ENCODE peak calls at places on chromosomes 6 and 20, in six cellular contexts. N is cardiac fibroblast; J is suprapubic skin; F is CD4-positive, alpha-beta T cell; I is left lung; P is pancreas. U is an unnamed sample.

GRCh38 chr20:38970302-38970701 is 8.2 kb downstream of the DHX35 start:
- DNase-seq in J (no peak), I (no peak), N (peak), P (no peak), F (no peak), U (peak)

GRCh38 chr6:135577059-135577538 is 79.6 kb upstream of the AHI1 start:
- DNase-seq in I (no peak), J (no peak), F (no peak), P (no peak), N (no peak), U (no peak)

GRCh38 chr20:44496976-44497375 is 21.3 kb downstream of the TTPAL start:
- DNase-seq in J (no peak), I (no peak), N (peak), F (no peak), P (no peak), U (peak)

GRCh38 chr6:46104209-46104608 is 25.6 kb upstream of the ENPP4 start:
- DNase-seq in P (no peak), F (no peak), I (no peak), N (no peak), J (no peak), U (no peak)

GRCh38 chr6:126198581-126198980 is 141.3 kb upstream of the CENPW start:
- DNase-seq in F (no peak), N (no peak), I (no peak), J (no peak), P (no peak), U (no peak)

GRCh38 chr6:137848672-137849071 is 18.4 kb upstream of the TNFAIP3 start:
- DNase-seq in F (no peak), N (peak), P (no peak), J (no peak), I (no peak), U (peak)

GRCh38 chr6:53862517-53863457 is 68.0 kb downstream of the LRRC1 start:
- DNase-seq in P (no peak), J (no peak), F (no peak), I (no peak), N (peak), U (peak)

GRCh38 chr6:35234901-35235300 is 21.1 kb downstream of the SCUBE3 start:
- DNase-seq in I (no peak), F (no peak), J (no peak), N (no peak), P (no peak), U (no peak)

GRCh38 chr6:27642744-27643456 is 170.0 kb upstream of the ZNF184 start:
- DNase-seq in I (no peak), P (no peak), F (no peak), N (no peak), J (no peak), U (no peak)

GRCh38 chr6:6654599-6655575 is 66.4 kb downstream of the LY86 start:
- DNase-seq in J (no peak), I (no peak), N (peak), F (no peak), P (no peak), U (no peak)

GRCh38 chr6:142303191-142303564 is 1.4 kb downstream of the ADGRG6 start:
- DNase-seq in F (no peak), P (no peak), I (no peak), N (no peak), J (no peak), U (no peak)

GRCh38 chr6:30752164-30752927 is 8.0 kb upstream of the IER3 start:
- DNase-seq in F (no peak), J (peak), N (peak), P (peak), I (peak), U (peak)

GRCh38 chr6:138428943-138429616 is 25.1 kb downstream of the HEBP2 start:
- DNase-seq in N (peak), P (no peak), I (no peak), J (no peak), F (no peak), U (peak)

GRCh38 chr6:137980777-137981176 is 113.7 kb downstream of the TNFAIP3 start:
- DNase-seq in I (no peak), J (no peak), N (no peak), F (no peak), P (no peak), U (no peak)

GRCh38 chr6:151071295-151071694 is 168.5 kb upstream of the AKAP12 start:
- DNase-seq in P (no peak), I (no peak), J (no peak), N (peak), F (no peak), U (peak)

DNA sequence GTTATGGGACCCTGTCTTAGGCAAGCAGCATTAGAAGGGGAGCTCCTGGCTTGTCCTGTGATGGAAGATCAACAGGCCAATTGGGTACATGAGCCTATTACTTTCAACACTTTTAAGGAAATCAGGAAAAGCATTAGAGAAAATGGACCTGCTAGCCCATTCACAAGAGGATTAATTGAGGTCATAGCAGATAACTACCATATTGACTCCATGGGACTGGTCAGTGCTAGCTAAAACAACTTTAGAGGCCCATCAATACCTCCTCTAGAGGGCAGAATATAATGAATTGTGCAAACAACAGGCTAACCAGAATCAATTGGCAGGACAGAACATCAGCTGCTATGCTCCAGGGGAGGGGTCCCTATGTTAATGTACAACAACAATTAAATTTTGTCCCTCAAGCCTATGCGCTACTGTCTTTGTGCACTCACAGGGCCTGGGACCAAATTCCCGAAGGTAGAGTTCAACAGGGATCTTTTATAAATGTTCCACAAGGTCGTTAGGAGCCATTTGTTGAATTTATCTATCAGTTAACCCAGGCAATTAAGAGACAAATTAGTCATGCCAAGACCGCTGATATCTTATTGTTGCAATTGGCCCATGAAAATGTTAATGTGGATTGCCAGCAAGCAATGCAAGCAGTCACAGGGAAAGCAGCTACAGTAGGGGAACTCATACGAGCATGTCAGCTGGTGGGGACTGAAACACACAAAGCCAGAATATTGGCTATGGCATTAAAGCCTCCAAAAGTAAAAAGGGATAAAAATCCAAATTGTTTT is 106.6 kb upstream of the BTN3A2 start:
- DNase-seq in N (no peak), P (no peak), J (no peak), I (no peak), F (no peak), U (no peak)
- TF ChIP-seq CTCF in N (peak), P (no peak), J (no peak), I (no peak), F (no peak), U (peak)

GRCh38 chr6:169960891-169961611 is 209.6 kb downstream of the ERMARD start:
- DNase-seq in P (peak), N (no peak), I (peak), J (peak), F (no peak), U (no peak)

GRCh38 chr6:169962604-169963469 is 211.4 kb downstream of the ERMARD start:
- DNase-seq in N (no peak), P (peak), I (peak), J (peak), F (no peak), U (no peak)

GRCh38 chr6:169963581-169964297 is 212.3 kb downstream of the ERMARD start:
- DNase-seq in J (peak), N (no peak), P (peak), I (peak), F (no peak), U (no peak)

GRCh38 chr6:169960531-169960890 is 209.1 kb downstream of the ERMARD start:
- DNase-seq in J (peak), P (no peak), I (peak), N (no peak), F (no peak), U (no peak)

GRCh38 chr6:169961772-169962561 is 210.5 kb downstream of the ERMARD start:
- DNase-seq in F (no peak), P (peak), N (no peak), J (peak), I (peak), U (no peak)
- TF ChIP-seq CTCF in F (peak), P (peak), N (no peak), J (peak), I (peak), U (no peak)

GRCh38 chr6:161218222-161218621 is 55.6 kb downstream of the AGPAT4 start:
- DNase-seq in F (no peak), J (no peak), P (no peak), I (no peak), N (peak), U (no peak)
- TF ChIP-seq CTCF in F (no peak), J (no peak), P (no peak), I (no peak), N (peak), U (peak)

DNA sequence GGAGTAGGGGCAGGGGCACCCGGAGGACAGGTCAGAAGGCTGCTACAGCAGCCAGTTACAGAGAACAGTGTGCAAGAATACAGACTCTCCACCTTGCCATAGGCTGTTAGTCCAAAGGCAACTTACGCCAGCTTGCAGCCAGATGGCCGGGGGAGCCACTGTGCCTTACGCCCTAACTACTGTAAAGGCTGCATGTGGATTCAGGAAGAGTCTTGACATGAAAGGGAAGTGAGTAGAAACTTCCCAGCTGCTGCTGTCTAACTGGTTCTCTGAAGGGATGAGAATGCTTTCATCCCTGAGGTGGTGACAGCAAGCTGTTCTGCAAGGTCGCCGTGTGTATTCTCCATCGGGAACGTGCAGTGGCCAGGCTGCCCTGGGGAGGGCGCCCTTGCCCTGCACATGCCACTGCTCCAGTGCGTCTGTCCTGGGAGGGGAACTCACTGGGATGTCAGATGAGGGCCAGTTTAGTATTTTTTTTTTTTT is 46.1 kb downstream of the LYRM4 start:
- DNase-seq in I (no peak), F (no peak), P (no peak), N (peak), J (no peak), U (no peak)
- TF ChIP-seq CTCF in I (peak), F (no peak), P (no peak), N (peak), J (peak), U (peak)

GRCh38 chr6:130202782-130203181 is 20.0 kb downstream of the SAMD3 start:
- DNase-seq in J (no peak), I (no peak), F (no peak), N (no peak), P (no peak), U (no peak)

GRCh38 chr6:130207979-130208649 is 14.6 kb downstream of the SAMD3 start:
- DNase-seq in J (no peak), P (no peak), N (no peak), F (no peak), I (no peak), U (no peak)

GRCh38 chr6:130203370-130203769 is 19.4 kb downstream of the SAMD3 start:
- DNase-seq in J (no peak), P (no peak), F (no peak), N (no peak), I (no peak), U (no peak)

GRCh38 chr6:130206474-130206873 is 16.3 kb downstream of the SAMD3 start:
- DNase-seq in I (no peak), P (no peak), J (no peak), F (no peak), N (no peak), U (no peak)

DNA sequence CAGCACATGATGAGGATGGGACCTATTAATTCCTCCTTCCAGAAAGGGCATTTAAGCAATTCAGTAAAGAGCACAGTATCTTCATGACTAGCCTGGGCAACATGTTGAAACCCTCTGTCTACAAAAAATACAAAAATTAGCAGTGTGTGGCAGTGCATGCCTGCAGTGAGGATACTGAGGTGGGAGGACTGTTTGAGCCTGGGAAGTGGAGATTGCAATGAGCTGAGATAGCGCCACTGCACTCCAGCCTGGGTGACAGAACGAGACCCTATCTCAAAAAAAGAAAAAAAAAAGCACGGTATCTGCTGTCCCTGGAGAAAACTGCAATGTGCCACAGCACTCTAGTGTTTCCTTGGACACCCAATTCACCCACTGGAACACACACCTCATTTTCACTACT is 18.4 kb downstream of the SAMD3 start:
- DNase-seq in N (no peak), P (no peak), I (no peak), J (no peak), F (no peak), U (no peak)
- TF ChIP-seq CTCF in N (no peak), P (no peak), I (no peak), J (no peak), F (no peak), U (no peak)

DNA sequence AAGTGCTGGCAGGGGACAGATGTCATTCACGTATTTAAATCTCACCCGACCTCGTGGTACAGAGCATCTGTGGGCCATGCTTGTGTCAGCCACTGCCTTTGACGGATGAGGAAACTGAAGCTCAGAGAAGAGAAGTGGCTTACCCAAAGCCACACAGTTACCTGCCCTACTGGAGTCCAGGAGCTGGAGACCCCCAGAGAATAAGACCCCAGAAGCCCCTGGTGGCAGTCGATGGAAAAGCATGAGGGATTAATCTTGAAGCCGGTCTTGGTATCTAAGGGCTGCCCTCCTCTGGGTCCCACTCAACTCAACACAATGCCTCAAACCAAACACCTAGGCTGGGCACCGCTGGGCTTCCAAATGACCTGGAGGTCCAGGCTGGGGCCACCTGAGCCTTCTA is 83.1 kb downstream of the GRM4 start:
- DNase-seq in J (no peak), N (no peak), I (no peak), P (no peak), F (no peak), U (no peak)
- TF ChIP-seq CTCF in J (no peak), N (peak), I (no peak), P (no peak), F (no peak), U (peak)

GRCh38 chr20:20864346-20865096 is 152.1 kb upstream of the RALGAPA2 start:
- DNase-seq in P (no peak), F (no peak), J (no peak), I (no peak), N (peak), U (peak)
- TF ChIP-seq CTCF in P (no peak), F (no peak), J (no peak), I (no peak), N (no peak), U (peak)

GRCh38 chr6:10800810-10801209 is 37.5 kb downstream of the MAK start:
- DNase-seq in J (no peak), I (no peak), N (peak), F (no peak), P (no peak), U (peak)

GRCh38 chr6:10801224-10801848 is 37.0 kb downstream of the MAK start:
- DNase-seq in F (peak), J (no peak), I (peak), P (peak), N (peak), U (peak)
- TF ChIP-seq CTCF in F (peak), J (peak), I (peak), P (peak), N (peak), U (peak)

DNA sequence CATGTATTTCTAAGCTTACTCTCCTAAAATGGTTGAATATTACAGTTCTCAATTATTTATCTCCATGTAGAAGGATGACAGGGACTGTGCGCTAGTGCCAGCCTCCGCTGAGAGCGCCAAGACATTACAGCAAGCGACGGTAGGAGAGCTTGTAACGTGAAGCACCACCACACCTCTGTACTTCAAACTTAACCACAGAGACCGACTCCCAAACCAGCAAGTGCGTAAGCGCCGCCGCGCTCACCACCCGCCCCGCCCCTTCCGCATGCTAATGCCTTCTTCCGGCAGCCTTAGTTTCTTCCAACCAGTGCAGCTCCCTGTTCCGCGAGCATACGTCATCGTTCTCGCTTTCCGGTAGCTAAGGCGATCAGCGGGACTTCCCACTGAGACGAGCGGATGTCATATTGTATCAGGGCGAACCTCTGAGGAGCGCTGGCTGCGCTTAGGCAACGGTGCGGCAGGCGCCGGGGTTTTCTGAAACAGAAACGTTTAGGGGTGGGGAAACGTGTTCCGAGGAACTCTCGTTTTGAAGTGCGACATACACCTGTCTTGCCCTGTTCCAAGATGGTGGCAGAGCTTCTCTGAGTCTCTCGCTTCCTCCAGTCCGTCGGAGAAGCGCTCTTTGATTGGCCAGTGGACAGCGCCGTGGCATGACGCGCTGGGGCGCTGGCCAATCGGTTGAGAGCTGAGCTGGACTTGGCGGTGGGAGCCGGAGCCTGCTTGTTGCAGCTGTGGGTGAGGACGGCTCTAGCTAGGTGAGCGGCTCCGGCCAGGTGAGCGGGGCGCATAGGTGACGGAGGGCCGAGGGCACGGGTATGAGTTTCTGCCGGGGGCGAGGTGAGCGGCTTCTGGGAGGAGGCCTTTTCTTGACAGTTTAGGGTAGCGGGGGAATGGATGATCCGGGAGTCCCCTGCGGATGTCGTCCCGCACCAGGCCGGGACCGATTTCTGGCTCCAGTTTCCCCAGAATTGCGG is at the start of gene SEC23B:
- DNase-seq in P (peak), J (peak), N (peak), I (peak), F (peak), U (peak)
- TF ChIP-seq CTCF in P (no peak), J (no peak), N (no peak), I (no peak), F (no peak), U (no peak)

GRCh38 chr20:55584307-55584706 is 421.0 kb downstream of the CBLN4 start:
- DNase-seq in P (no peak), F (no peak), N (no peak), J (no peak), I (no peak), U (no peak)
- TF ChIP-seq CTCF in P (no peak), F (no peak), N (no peak), J (no peak), I (no peak), U (no peak)

U was measured in HFFc6.